ENCODE peak calls at places on chromosomes 4 and X, in seven cellular contexts. One of them, this sample, is unnamed. For H3K36me3, the result is how much of the 10 kb centered on the place peaks cover.

GRCh38 chrX:120664081-120664480 is 34.2 kb upstream of the C1GALT1C1 start:
- DNase-seq in brain microvascular endothelial cell: no peak
- DNase-seq in neural progenitor cell: no peak
- DNase-seq in cardiac muscle cell: peak
- DNase-seq in left lung: no peak
- DNase-seq in Peyer's patch: no peak
- DNase-seq in aorta: no peak
- DNase-seq in this sample: peak

GRCh38 chr4:182297659-182298058 is 54.5 kb downstream of the TENM3 start:
- DNase-seq in brain microvascular endothelial cell: peak
- DNase-seq in neural progenitor cell: no peak
- DNase-seq in cardiac muscle cell: peak
- DNase-seq in left lung: no peak
- DNase-seq in Peyer's patch: no peak
- DNase-seq in aorta: no peak
- DNase-seq in this sample: no peak

GRCh38 chrX:68894513-68895338 is 65.9 kb downstream of the EFNB1 start:
- DNase-seq in brain microvascular endothelial cell: peak
- DNase-seq in neural progenitor cell: peak
- DNase-seq in cardiac muscle cell: peak
- DNase-seq in left lung: peak
- DNase-seq in Peyer's patch: peak
- DNase-seq in aorta: peak
- DNase-seq in this sample: peak

GRCh38 chr4:89486042-89486441 is 178.4 kb upstream of the GPRIN3 start:
- DNase-seq in brain microvascular endothelial cell: no peak
- DNase-seq in neural progenitor cell: no peak
- DNase-seq in cardiac muscle cell: peak
- DNase-seq in left lung: no peak
- DNase-seq in Peyer's patch: no peak
- DNase-seq in aorta: no peak
- DNase-seq in this sample: no peak

GRCh38 chrX:25202827-25203226 is 187.1 kb upstream of the ARX start:
- DNase-seq in brain microvascular endothelial cell: no peak
- DNase-seq in neural progenitor cell: no peak
- DNase-seq in cardiac muscle cell: no peak
- DNase-seq in left lung: no peak
- DNase-seq in Peyer's patch: no peak
- DNase-seq in aorta: no peak
- DNase-seq in this sample: no peak

GRCh38 chrX:134444681-134445080 is 15.3 kb upstream of the HPRT1 start:
- DNase-seq in brain microvascular endothelial cell: no peak
- DNase-seq in neural progenitor cell: no peak
- DNase-seq in cardiac muscle cell: no peak
- DNase-seq in left lung: no peak
- DNase-seq in Peyer's patch: no peak
- DNase-seq in aorta: no peak
- DNase-seq in this sample: no peak

GRCh38 chrX:72569786-72570185 is 2.9 kb downstream of the HDAC8 start:
- DNase-seq in brain microvascular endothelial cell: peak
- DNase-seq in neural progenitor cell: no peak
- DNase-seq in cardiac muscle cell: peak
- DNase-seq in left lung: no peak
- DNase-seq in Peyer's patch: no peak
- DNase-seq in aorta: no peak
- DNase-seq in this sample: no peak

GRCh38 chrX:51332188-51332942 is at the start of gene NUDT10:
- DNase-seq in brain microvascular endothelial cell: peak
- DNase-seq in neural progenitor cell: peak
- DNase-seq in cardiac muscle cell: peak
- DNase-seq in left lung: peak
- DNase-seq in Peyer's patch: peak
- DNase-seq in aorta: peak
- DNase-seq in this sample: no peak

GRCh38 chr4:140223056-140223810 is 69.2 kb upstream of the MAML3 start:
- DNase-seq in brain microvascular endothelial cell: peak
- DNase-seq in neural progenitor cell: no peak
- DNase-seq in cardiac muscle cell: peak
- DNase-seq in left lung: no peak
- DNase-seq in Peyer's patch: no peak
- DNase-seq in aorta: no peak
- DNase-seq in this sample: no peak

GRCh38 chr4:110245567-110245966 is 47.2 kb upstream of the ELOVL6 start:
- DNase-seq in brain microvascular endothelial cell: peak
- DNase-seq in neural progenitor cell: no peak
- DNase-seq in cardiac muscle cell: peak
- DNase-seq in left lung: no peak
- DNase-seq in Peyer's patch: no peak
- DNase-seq in aorta: no peak
- DNase-seq in this sample: no peak

GRCh38 chr4:44165938-44166337 is 282.7 kb downstream of the KCTD8 start:
- DNase-seq in brain microvascular endothelial cell: no peak
- DNase-seq in neural progenitor cell: no peak
- DNase-seq in cardiac muscle cell: no peak
- DNase-seq in left lung: no peak
- DNase-seq in Peyer's patch: no peak
- DNase-seq in aorta: no peak
- DNase-seq in this sample: no peak

GRCh38 chr4:73019462-73020047 is 50.0 kb downstream of the COX18 start:
- DNase-seq in brain microvascular endothelial cell: peak
- DNase-seq in neural progenitor cell: peak
- DNase-seq in cardiac muscle cell: peak
- DNase-seq in left lung: no peak
- DNase-seq in Peyer's patch: no peak
- DNase-seq in aorta: no peak
- DNase-seq in this sample: peak

GRCh38 chr4:48141048-48141447 is 7.0 kb upstream of the TXK start:
- DNase-seq in brain microvascular endothelial cell: no peak
- DNase-seq in neural progenitor cell: peak
- DNase-seq in cardiac muscle cell: peak
- DNase-seq in left lung: no peak
- DNase-seq in Peyer's patch: no peak
- DNase-seq in aorta: no peak
- DNase-seq in this sample: peak

GRCh38 chr4:92455956-92456355 is 152.2 kb downstream of the GRID2 start:
- DNase-seq in brain microvascular endothelial cell: no peak
- DNase-seq in neural progenitor cell: no peak
- DNase-seq in cardiac muscle cell: no peak
- DNase-seq in left lung: no peak
- DNase-seq in Peyer's patch: no peak
- DNase-seq in aorta: no peak
- DNase-seq in this sample: no peak

GRCh38 chrX:23503835-23504539 is 163.3 kb upstream of the PRDX4 start:
- DNase-seq in brain microvascular endothelial cell: peak
- DNase-seq in neural progenitor cell: no peak
- DNase-seq in cardiac muscle cell: peak
- DNase-seq in left lung: peak
- DNase-seq in Peyer's patch: peak
- DNase-seq in aorta: peak
- DNase-seq in this sample: no peak

GRCh38 chrX:41621236-41621651 is 67.5 kb upstream of the GPR34 start:
- DNase-seq in brain microvascular endothelial cell: peak
- DNase-seq in neural progenitor cell: peak
- DNase-seq in cardiac muscle cell: peak
- DNase-seq in left lung: no peak
- DNase-seq in Peyer's patch: no peak
- DNase-seq in aorta: no peak
- DNase-seq in this sample: no peak

GRCh38 chr4:62517721-62518120 is 1317.6 kb downstream of the ADGRL3 start:
- DNase-seq in brain microvascular endothelial cell: no peak
- DNase-seq in neural progenitor cell: no peak
- DNase-seq in cardiac muscle cell: no peak
- DNase-seq in left lung: no peak
- DNase-seq in Peyer's patch: no peak
- DNase-seq in aorta: no peak
- DNase-seq in this sample: no peak

GRCh38 chrX:79065696-79066095 is 78.8 kb upstream of the GPR174 start:
- DNase-seq in brain microvascular endothelial cell: no peak
- DNase-seq in neural progenitor cell: no peak
- DNase-seq in cardiac muscle cell: no peak
- DNase-seq in left lung: no peak
- DNase-seq in Peyer's patch: no peak
- DNase-seq in aorta: no peak
- DNase-seq in this sample: no peak

GRCh38 chrX:153922932-153923857 is 2.9 kb downstream of the ARHGAP4 start:
- DNase-seq in brain microvascular endothelial cell: no peak
- DNase-seq in neural progenitor cell: peak
- DNase-seq in cardiac muscle cell: peak
- DNase-seq in left lung: peak
- DNase-seq in Peyer's patch: no peak
- DNase-seq in aorta: peak
- DNase-seq in this sample: no peak

GRCh38 chr4:138981930-138982390 is 33.6 kb upstream of the NOCT start:
- DNase-seq in brain microvascular endothelial cell: peak
- DNase-seq in neural progenitor cell: no peak
- DNase-seq in cardiac muscle cell: peak
- DNase-seq in left lung: no peak
- DNase-seq in Peyer's patch: no peak
- DNase-seq in aorta: no peak
- DNase-seq in this sample: no peak

GRCh38 chr4:22268350-22269025 is 247.4 kb downstream of the ADGRA3 start:
- DNase-seq in brain microvascular endothelial cell: no peak
- DNase-seq in neural progenitor cell: no peak
- DNase-seq in cardiac muscle cell: no peak
- DNase-seq in left lung: no peak
- DNase-seq in Peyer's patch: no peak
- DNase-seq in aorta: no peak
- DNase-seq in this sample: no peak

GRCh38 chr4:36213956-36214355 is 30.4 kb downstream of the ARAP2 start:
- DNase-seq in brain microvascular endothelial cell: no peak
- DNase-seq in neural progenitor cell: no peak
- DNase-seq in cardiac muscle cell: no peak
- DNase-seq in left lung: no peak
- DNase-seq in Peyer's patch: no peak
- DNase-seq in aorta: no peak
- DNase-seq in this sample: no peak

GRCh38 chr4:71595576-71596108 is 188.2 kb downstream of the GC start:
- DNase-seq in brain microvascular endothelial cell: no peak
- DNase-seq in neural progenitor cell: no peak
- DNase-seq in cardiac muscle cell: peak
- DNase-seq in left lung: no peak
- DNase-seq in Peyer's patch: no peak
- DNase-seq in aorta: no peak
- DNase-seq in this sample: no peak

GRCh38 chrX:105220636-105221035 is at the start of gene TEX13A:
- DNase-seq in brain microvascular endothelial cell: no peak
- DNase-seq in neural progenitor cell: no peak
- DNase-seq in cardiac muscle cell: no peak
- DNase-seq in left lung: no peak
- DNase-seq in Peyer's patch: no peak
- DNase-seq in aorta: no peak
- DNase-seq in this sample: no peak

GRCh38 chr4:24583451-24584174 is 741 bp downstream of the DHX15 start:
- DNase-seq in brain microvascular endothelial cell: peak
- DNase-seq in neural progenitor cell: peak
- DNase-seq in cardiac muscle cell: peak
- DNase-seq in left lung: peak
- DNase-seq in Peyer's patch: peak
- DNase-seq in aorta: peak
- DNase-seq in this sample: peak

GRCh38 chr4:61180405-61180804 is 19.7 kb upstream of the ADGRL3 start:
- DNase-seq in brain microvascular endothelial cell: no peak
- DNase-seq in neural progenitor cell: no peak
- DNase-seq in cardiac muscle cell: no peak
- DNase-seq in left lung: no peak
- DNase-seq in Peyer's patch: no peak
- DNase-seq in aorta: no peak
- DNase-seq in this sample: no peak

GRCh38 chr4:1868293-1868692 is 2.9 kb upstream of the NSD2 start:
- DNase-seq in brain microvascular endothelial cell: no peak
- DNase-seq in neural progenitor cell: no peak
- DNase-seq in cardiac muscle cell: no peak
- DNase-seq in left lung: no peak
- DNase-seq in Peyer's patch: no peak
- DNase-seq in aorta: no peak
- DNase-seq in this sample: no peak
- H3K27ac ChIP-seq in brain microvascular endothelial cell: no peak
- H3K27ac ChIP-seq in neural progenitor cell: no peak
- H3K27ac ChIP-seq in cardiac muscle cell: no peak
- H3K27ac ChIP-seq in left lung: no peak
- H3K27ac ChIP-seq in Peyer's patch: peak
- H3K27ac ChIP-seq in aorta: no peak
- H3K27ac ChIP-seq in this sample: no peak

GRCh38 chr4:10098770-10099139 is 17.8 kb downstream of the WDR1 start:
- DNase-seq in brain microvascular endothelial cell: peak
- DNase-seq in neural progenitor cell: no peak
- DNase-seq in cardiac muscle cell: peak
- DNase-seq in left lung: no peak
- DNase-seq in Peyer's patch: no peak
- DNase-seq in aorta: no peak
- DNase-seq in this sample: no peak

GRCh38 chr4:10101559-10102192 is 14.9 kb downstream of the WDR1 start:
- DNase-seq in brain microvascular endothelial cell: no peak
- DNase-seq in neural progenitor cell: no peak
- DNase-seq in cardiac muscle cell: no peak
- DNase-seq in left lung: no peak
- DNase-seq in Peyer's patch: no peak
- DNase-seq in aorta: no peak
- DNase-seq in this sample: no peak

GRCh38 chr4:10102193-10102980 is 14.2 kb downstream of the WDR1 start:
- DNase-seq in brain microvascular endothelial cell: no peak
- DNase-seq in neural progenitor cell: peak
- DNase-seq in cardiac muscle cell: no peak
- DNase-seq in left lung: no peak
- DNase-seq in Peyer's patch: no peak
- DNase-seq in aorta: no peak
- DNase-seq in this sample: no peak

GRCh38 chr4:10099521-10100325 is 16.9 kb downstream of the WDR1 start:
- DNase-seq in brain microvascular endothelial cell: no peak
- DNase-seq in neural progenitor cell: peak
- DNase-seq in cardiac muscle cell: no peak
- DNase-seq in left lung: no peak
- DNase-seq in Peyer's patch: no peak
- DNase-seq in aorta: no peak
- DNase-seq in this sample: peak

GRCh38 chr4:10100734-10101216 is 15.8 kb downstream of the WDR1 start:
- DNase-seq in brain microvascular endothelial cell: no peak
- DNase-seq in neural progenitor cell: no peak
- DNase-seq in cardiac muscle cell: no peak
- DNase-seq in left lung: peak
- DNase-seq in Peyer's patch: no peak
- DNase-seq in aorta: no peak
- DNase-seq in this sample: no peak
- H3K36me3 ChIP-seq in brain microvascular endothelial cell: half or more
- H3K36me3 ChIP-seq in neural progenitor cell: under half
- H3K36me3 ChIP-seq in cardiac muscle cell: under half
- H3K36me3 ChIP-seq in left lung: half or more
- H3K36me3 ChIP-seq in Peyer's patch: half or more
- H3K36me3 ChIP-seq in aorta: under half
- H3K36me3 ChIP-seq in this sample: half or more

GRCh38 chrX:10109695-10110094 is 47.1 kb upstream of the CLCN4 start:
- DNase-seq in brain microvascular endothelial cell: no peak
- DNase-seq in neural progenitor cell: no peak
- DNase-seq in cardiac muscle cell: peak
- DNase-seq in left lung: no peak
- DNase-seq in Peyer's patch: no peak
- DNase-seq in aorta: no peak
- DNase-seq in this sample: no peak
- H3K4me3 ChIP-seq in brain microvascular endothelial cell: no peak
- H3K4me3 ChIP-seq in neural progenitor cell: no peak
- H3K4me3 ChIP-seq in cardiac muscle cell: no peak
- H3K4me3 ChIP-seq in left lung: no peak
- H3K4me3 ChIP-seq in Peyer's patch: no peak
- H3K4me3 ChIP-seq in aorta: no peak
- H3K4me3 ChIP-seq in this sample: peak

GRCh38 chr4:147326581-147326980 is 154.3 kb upstream of the EDNRA start:
- DNase-seq in brain microvascular endothelial cell: no peak
- DNase-seq in neural progenitor cell: no peak
- DNase-seq in cardiac muscle cell: peak
- DNase-seq in left lung: no peak
- DNase-seq in Peyer's patch: no peak
- DNase-seq in aorta: no peak
- DNase-seq in this sample: no peak
- H3K27ac ChIP-seq in brain microvascular endothelial cell: no peak
- H3K27ac ChIP-seq in neural progenitor cell: no peak
- H3K27ac ChIP-seq in cardiac muscle cell: no peak
- H3K27ac ChIP-seq in left lung: no peak
- H3K27ac ChIP-seq in Peyer's patch: no peak
- H3K27ac ChIP-seq in aorta: no peak
- H3K27ac ChIP-seq in this sample: no peak